ENCODE peak calls at places on chromosome 20, in six cellular contexts. One of them, this sample, is unnamed.

GRCh38 chr20:12999201-12999600 is 9.6 kb upstream of the SPTLC3 start:
- DNase-seq in neuronal stem cell: no peak
- DNase-seq in trophoblast cell: no peak
- DNase-seq in H1: no peak
- DNase-seq in mesenchymal stem cell: no peak
- DNase-seq in H9: no peak
- DNase-seq in this sample: no peak

GRCh38 chr20:24977797-24978196 is 14.8 kb downstream of the APMAP start:
- DNase-seq in trophoblast cell: no peak
- DNase-seq in mesenchymal stem cell: no peak
- DNase-seq in H1: no peak
- DNase-seq in H9: no peak
- DNase-seq in neuronal stem cell: no peak
- DNase-seq in this sample: no peak

GRCh38 chr20:22341508-22341907 is 242.9 kb downstream of the FOXA2 start:
- DNase-seq in trophoblast cell: peak; percentile 10
- DNase-seq in neuronal stem cell: no peak
- DNase-seq in H1: no peak
- DNase-seq in H9: no peak
- DNase-seq in mesenchymal stem cell: peak; percentile 21
- DNase-seq in this sample: no peak

GRCh38 chr20:37668166-37668565 is 25.7 kb upstream of the CTNNBL1 start:
- DNase-seq in H1: no peak
- DNase-seq in trophoblast cell: no peak
- DNase-seq in mesenchymal stem cell: no peak
- DNase-seq in neuronal stem cell: no peak
- DNase-seq in H9: no peak
- DNase-seq in this sample: no peak

GRCh38 chr20:4508773-4509172 is 212.9 kb upstream of the PRND start:
- DNase-seq in H9: no peak
- DNase-seq in neuronal stem cell: no peak
- DNase-seq in trophoblast cell: no peak
- DNase-seq in mesenchymal stem cell: no peak
- DNase-seq in H1: no peak
- DNase-seq in this sample: no peak

GRCh38 chr20:49372095-49372734 is 94.4 kb upstream of the ZNFX1 start:
- DNase-seq in neuronal stem cell: no peak
- DNase-seq in H9: no peak
- DNase-seq in trophoblast cell: no peak
- DNase-seq in mesenchymal stem cell: no peak
- DNase-seq in H1: no peak
- DNase-seq in this sample: no peak

GRCh38 chr20:16518068-16518783 is 55.0 kb downstream of the KIF16B start:
- DNase-seq in trophoblast cell: peak; percentile 72
- DNase-seq in H9: peak; percentile 56
- DNase-seq in H1: no peak
- DNase-seq in mesenchymal stem cell: peak; percentile 56
- DNase-seq in neuronal stem cell: peak; percentile 9
- DNase-seq in this sample: peak; percentile 42

GRCh38 chr20:40803381-40803780 is 114.3 kb upstream of the MAFB start:
- DNase-seq in trophoblast cell: no peak
- DNase-seq in mesenchymal stem cell: no peak
- DNase-seq in neuronal stem cell: no peak
- DNase-seq in H1: no peak
- DNase-seq in H9: peak; percentile 1
- DNase-seq in this sample: no peak

GRCh38 chr20:51059862-51060261 is 37.0 kb upstream of the KCNG1 start:
- DNase-seq in H9: no peak
- DNase-seq in trophoblast cell: no peak
- DNase-seq in mesenchymal stem cell: peak; percentile 18
- DNase-seq in neuronal stem cell: no peak
- DNase-seq in H1: no peak
- DNase-seq in this sample: peak; percentile 20

GRCh38 chr20:3744806-3745685 is 12.6 kb downstream of the HSPA12B start:
- DNase-seq in neuronal stem cell: peak; percentile 68
- DNase-seq in mesenchymal stem cell: peak; percentile 81
- DNase-seq in H1: peak; percentile 95
- DNase-seq in trophoblast cell: peak; percentile 92
- DNase-seq in H9: peak; percentile 98
- DNase-seq in this sample: no peak

GRCh38 chr20:3680701-3681351 is 984 bp downstream of the ADAM33 start:
- DNase-seq in H9: no peak
- DNase-seq in trophoblast cell: no peak
- DNase-seq in H1: no peak
- DNase-seq in mesenchymal stem cell: peak; percentile 26
- DNase-seq in neuronal stem cell: no peak
- DNase-seq in this sample: no peak

GRCh38 chr20:21559305-21559704 is 45.4 kb upstream of the NKX2-2 start:
- DNase-seq in H1: no peak
- DNase-seq in neuronal stem cell: no peak
- DNase-seq in mesenchymal stem cell: no peak
- DNase-seq in H9: no peak
- DNase-seq in trophoblast cell: no peak
- DNase-seq in this sample: no peak

GRCh38 chr20:47749367-47749766 is 35.9 kb downstream of the SULF2 start:
- DNase-seq in trophoblast cell: no peak
- DNase-seq in H9: no peak
- DNase-seq in H1: no peak
- DNase-seq in neuronal stem cell: no peak
- DNase-seq in mesenchymal stem cell: no peak
- DNase-seq in this sample: no peak

GRCh38 chr20:58306421-58307261 is 2.9 kb upstream of the RAB22A start:
- DNase-seq in neuronal stem cell: no peak
- DNase-seq in H9: no peak
- DNase-seq in mesenchymal stem cell: peak; percentile 65
- DNase-seq in H1: no peak
- DNase-seq in trophoblast cell: peak; percentile 41
- DNase-seq in this sample: peak; percentile 76

GRCh38 chr20:35011589-35012226 is 56.0 kb downstream of the MYH7B start:
- DNase-seq in mesenchymal stem cell: no peak
- DNase-seq in trophoblast cell: no peak
- DNase-seq in neuronal stem cell: no peak
- DNase-seq in H9: peak; percentile 15
- DNase-seq in H1: no peak
- DNase-seq in this sample: no peak

GRCh38 chr20:35014537-35014936 is 58.9 kb downstream of the MYH7B start:
- DNase-seq in mesenchymal stem cell: no peak
- DNase-seq in H1: no peak
- DNase-seq in neuronal stem cell: no peak
- DNase-seq in H9: peak; percentile 10
- DNase-seq in trophoblast cell: peak; percentile 29
- DNase-seq in this sample: no peak

GRCh38 chr20:35010405-35011192 is 54.9 kb downstream of the MYH7B start:
- DNase-seq in neuronal stem cell: no peak
- DNase-seq in mesenchymal stem cell: no peak
- DNase-seq in trophoblast cell: no peak
- DNase-seq in H1: no peak
- DNase-seq in H9: peak; percentile 20
- DNase-seq in this sample: no peak

GRCh38 chr20:35013421-35014411 is 58.0 kb downstream of the MYH7B start:
- DNase-seq in H1: no peak
- DNase-seq in neuronal stem cell: no peak
- DNase-seq in H9: peak; percentile 14
- DNase-seq in trophoblast cell: no peak
- DNase-seq in mesenchymal stem cell: no peak
- DNase-seq in this sample: no peak

DNA sequence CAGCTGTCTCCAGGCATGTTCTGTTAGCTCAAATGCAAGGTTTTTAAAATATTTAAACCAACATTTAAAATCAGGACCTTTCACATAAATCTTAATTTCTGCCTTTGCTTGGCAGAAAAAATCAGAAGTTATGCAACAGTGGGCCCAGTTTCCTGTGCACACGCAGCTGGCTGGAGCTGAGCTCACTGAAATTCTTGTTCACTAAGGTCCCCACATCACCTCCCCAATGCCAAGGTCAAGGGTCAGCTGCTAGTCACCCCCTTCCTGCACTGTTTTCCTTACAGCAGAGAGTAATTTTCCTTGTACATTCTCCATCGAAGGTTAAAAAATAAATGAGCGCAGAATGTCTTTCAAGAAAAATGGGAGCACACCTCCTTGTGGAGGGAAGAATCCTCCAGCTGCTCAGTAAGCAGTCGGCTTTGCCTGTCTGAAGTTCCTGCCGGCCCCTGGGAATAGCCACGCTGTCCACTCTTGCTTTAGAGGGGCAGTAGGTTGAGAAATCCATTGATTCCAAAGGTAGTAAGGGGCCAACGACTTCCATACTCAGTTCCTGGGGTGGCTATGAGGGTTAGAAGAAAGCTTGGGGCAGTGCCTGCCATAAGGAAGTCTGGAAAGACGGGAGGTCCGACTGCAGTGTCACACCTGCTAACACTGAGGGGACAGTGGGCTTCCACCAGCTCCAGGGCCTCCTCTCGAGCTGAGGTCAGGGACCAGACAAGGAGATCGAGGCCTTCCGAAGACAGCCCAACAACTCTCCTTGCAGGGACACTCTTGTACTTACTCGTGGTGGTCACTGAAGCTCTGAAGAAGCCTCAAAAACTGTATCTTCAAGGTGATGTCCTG is 56.8 kb downstream of the MYH7B start:
- DNase-seq in H1: no peak
- DNase-seq in mesenchymal stem cell: no peak
- DNase-seq in neuronal stem cell: no peak
- DNase-seq in H9: peak; percentile 10
- DNase-seq in trophoblast cell: no peak
- DNase-seq in this sample: no peak
- H3K14ac ChIP-seq in H1: no peak overlapping the region
- H3K14ac ChIP-seq in mesenchymal stem cell: no peak overlapping the region
- H3K14ac ChIP-seq in neuronal stem cell: no peak overlapping the region
- H3K14ac ChIP-seq in H9: no peak overlapping the region
- H3K14ac ChIP-seq in trophoblast cell: no peak overlapping the region
- H3K14ac ChIP-seq in this sample: no peak overlapping the region

GRCh38 chr20:45355209-45355608 is 7.0 kb upstream of the SDC4 start:
- DNase-seq in neuronal stem cell: no peak
- DNase-seq in H9: no peak
- DNase-seq in mesenchymal stem cell: peak; percentile 95
- DNase-seq in H1: no peak
- DNase-seq in trophoblast cell: peak; percentile 32
- DNase-seq in this sample: peak; percentile 88
- H3K14ac ChIP-seq in neuronal stem cell: no peak overlapping the region
- H3K14ac ChIP-seq in H9: no peak overlapping the region
- H3K14ac ChIP-seq in mesenchymal stem cell: no peak overlapping the region
- H3K14ac ChIP-seq in H1: no peak overlapping the region
- H3K14ac ChIP-seq in trophoblast cell: no peak overlapping the region
- H3K14ac ChIP-seq in this sample: no peak overlapping the region

DNA sequence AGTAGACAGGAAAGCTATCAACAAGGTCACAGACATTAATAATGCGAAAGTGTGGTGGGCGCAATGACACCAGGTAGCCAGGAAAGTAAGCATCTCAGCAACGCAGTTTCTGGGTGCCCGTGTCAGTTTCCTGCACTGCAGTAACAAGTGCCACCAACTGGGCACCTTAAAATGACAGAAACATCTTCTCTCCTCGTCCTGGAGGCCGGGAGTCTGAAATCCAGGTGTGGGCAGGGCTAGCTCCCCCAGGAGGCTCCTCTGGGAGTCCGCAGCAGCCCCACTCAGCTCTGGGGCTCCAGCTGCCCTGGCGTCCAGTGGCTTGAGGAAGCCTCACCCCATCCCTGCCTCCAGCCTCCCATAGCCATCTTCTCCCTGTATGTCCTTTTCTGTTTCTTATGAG is 387.2 kb downstream of the TAF4 start:
- DNase-seq in H1: no peak
- DNase-seq in mesenchymal stem cell: no peak
- DNase-seq in H9: no peak
- DNase-seq in trophoblast cell: no peak
- DNase-seq in neuronal stem cell: no peak
- DNase-seq in this sample: no peak
- H3K14ac ChIP-seq in H1: no peak overlapping the region
- H3K14ac ChIP-seq in mesenchymal stem cell: no peak overlapping the region
- H3K14ac ChIP-seq in H9: no peak overlapping the region
- H3K14ac ChIP-seq in trophoblast cell: no peak overlapping the region
- H3K14ac ChIP-seq in neuronal stem cell: no peak overlapping the region
- H3K14ac ChIP-seq in this sample: no peak overlapping the region

GRCh38 chr20:46584508-46584907 is 34.1 kb upstream of the OCSTAMP start:
- DNase-seq in trophoblast cell: no peak
- DNase-seq in mesenchymal stem cell: no peak
- DNase-seq in neuronal stem cell: no peak
- DNase-seq in H1: no peak
- DNase-seq in H9: no peak
- DNase-seq in this sample: no peak
- H3K14ac ChIP-seq in trophoblast cell: no peak overlapping the region
- H3K14ac ChIP-seq in mesenchymal stem cell: no peak overlapping the region
- H3K14ac ChIP-seq in neuronal stem cell: no peak overlapping the region
- H3K14ac ChIP-seq in H1: no peak overlapping the region
- H3K14ac ChIP-seq in H9: no peak overlapping the region
- H3K14ac ChIP-seq in this sample: no peak overlapping the region